ENCODE peak calls at places on chromosome 1, in seven cellular contexts. V is uterus; F is left lobe of liver; A is neural crest cell; N is stimulated activated CD8-positive, alpha-beta memory T cell treated with anti-CD3 and anti-CD28 coated beads, Interleukin-15, amount 100 ng/mL, for 4 hours; I is NAMALWA; S is AG08396. D is an unnamed sample.

GRCh38 chr1:184892116-184892515 is 82.2 kb downstream of the NIBAN1 start:
- DNase-seq in V (no peak), F (no peak), A (no peak), N (no peak), I (no peak), S (no peak), D (no peak)

GRCh38 chr1:8026976-8027747 is 1.1 kb upstream of the ERRFI1 start:
- DNase-seq in V (peak), F (peak), A (no peak), N (no peak), I (no peak), S (peak), D (no peak)

GRCh38 chr1:182357177-182357576 is 34.4 kb downstream of the GLUL start:
- DNase-seq in V (no peak), F (no peak), A (no peak), N (no peak), I (no peak), S (no peak), D (no peak)

GRCh38 chr1:201385299-201385891 is 7.9 kb upstream of the TNNT2 start:
- DNase-seq in V (no peak), F (peak), A (peak), N (no peak), I (peak), S (peak), D (no peak)

GRCh38 chr1:32349211-32349708 is 13.0 kb downstream of the FAM229A start:
- DNase-seq in V (no peak), F (peak), A (no peak), N (no peak), I (no peak), S (peak), D (no peak)

GRCh38 chr1:162755306-162755705 is 35.2 kb upstream of the HSD17B7 start:
- DNase-seq in V (no peak), F (no peak), A (no peak), N (no peak), I (no peak), S (no peak), D (no peak)

GRCh38 chr1:25973610-25974355 is 24.1 kb downstream of the PAFAH2 start:
- DNase-seq in V (no peak), F (no peak), A (no peak), N (no peak), I (no peak), S (no peak), D (no peak)

GRCh38 chr1:94542088-94542671 is 621 bp upstream of the F3 start:
- DNase-seq in V (peak), F (peak), A (no peak), N (no peak), I (no peak), S (peak), D (no peak)

GRCh38 chr1:13699510-13699909 is 478 bp upstream of the PRDM2 start:
- DNase-seq in V (no peak), F (no peak), A (no peak), N (no peak), I (peak), S (no peak), D (no peak)

GRCh38 chr1:19559641-19560040 is 74.3 kb upstream of the CAPZB start:
- DNase-seq in V (no peak), F (no peak), A (no peak), N (no peak), I (no peak), S (peak), D (no peak)

GRCh38 chr1:90133133-90133532 is 138.2 kb downstream of the ZNF326 start:
- DNase-seq in V (no peak), F (no peak), A (peak), N (no peak), I (peak), S (peak), D (no peak)

GRCh38 chr1:14415396-14415795 is 183.1 kb upstream of the KAZN start:
- DNase-seq in V (no peak), F (no peak), A (no peak), N (no peak), I (peak), S (no peak), D (no peak)

GRCh38 chr1:61227857-61228557 is 145.6 kb downstream of the NFIA start:
- DNase-seq in V (no peak), F (no peak), A (no peak), N (no peak), I (peak), S (no peak), D (no peak)

GRCh38 chr1:109198043-109198695 is 15.5 kb upstream of the SARS1 start:
- DNase-seq in V (peak), F (no peak), A (no peak), N (no peak), I (no peak), S (peak), D (no peak)

GRCh38 chr1:147292012-147292411 is 49.5 kb downstream of the CHD1L start:
- DNase-seq in V (no peak), F (no peak), A (no peak), N (no peak), I (no peak), S (peak), D (no peak)

GRCh38 chr1:159179906-159180305 is 8.5 kb downstream of the CADM3 start:
- DNase-seq in V (no peak), F (no peak), A (no peak), N (no peak), I (no peak), S (no peak), D (no peak)

GRCh38 chr1:226526801-226527595 is 21.6 kb upstream of the STUM start:
- DNase-seq in V (peak), F (no peak), A (no peak), N (no peak), I (no peak), S (peak), D (no peak)